ENCODE peak calls at places on chromosomes 6 and 20, in eight cellular contexts. L is AG10803, N is tibial nerve, T is adrenal gland, K is heart left ventricle, Y is PC-3, I is choroid plexus epithelial cell, W is mammary epithelial cell. U is an unnamed sample.

GRCh38 chr6:169881976-169882375 is 130.6 kb downstream of the ERMARD start:
- DNase-seq in K (no peak), W (no peak), Y (no peak), N (no peak), L (no peak), T (no peak), I (no peak), U (no peak)

GRCh38 chr20:51092238-51092822 is 69.4 kb upstream of the KCNG1 start:
- DNase-seq in I (peak), W (no peak), L (peak), Y (no peak), N (no peak), T (no peak), K (no peak), U (no peak)

GRCh38 chr6:121811106-121811505 is 375.7 kb downstream of the GJA1 start:
- DNase-seq in W (no peak), L (no peak), I (no peak), N (no peak), Y (no peak), T (no peak), K (no peak), U (no peak)

GRCh38 chr20:21490105-21490504 is 23.8 kb downstream of the NKX2-2 start:
- DNase-seq in T (no peak), N (no peak), W (no peak), I (peak), K (no peak), Y (peak), L (peak), U (no peak)

GRCh38 chr6:83511901-83512681 is at the start of gene PRSS35:
- DNase-seq in L (peak), T (peak), I (peak), N (no peak), W (peak), Y (peak), K (peak), U (no peak)

GRCh38 chr6:133724726-133725125 is 164.2 kb upstream of the TCF21 start:
- DNase-seq in Y (peak), T (no peak), L (peak), W (no peak), N (no peak), K (no peak), I (peak), U (no peak)

GRCh38 chr6:44285552-44286284 is 15.5 kb downstream of the TMEM151B start:
- DNase-seq in Y (peak), T (peak), N (no peak), W (no peak), L (no peak), K (no peak), I (peak), U (no peak)

GRCh38 chr6:112927641-112928040 is 580.5 kb downstream of the RFPL4B start:
- DNase-seq in N (no peak), I (no peak), K (no peak), L (no peak), Y (no peak), T (no peak), W (no peak), U (no peak)

GRCh38 chr6:125257351-125257750 is 44.4 kb downstream of the HDDC2 start:
- DNase-seq in W (no peak), L (no peak), Y (no peak), T (no peak), K (no peak), N (no peak), I (peak), U (no peak)

GRCh38 chr6:170049641-170050491 is 241.0 kb downstream of the DLL1 start:
- DNase-seq in W (peak), K (peak), N (peak), T (peak), Y (no peak), I (peak), L (peak), U (peak)

GRCh38 chr6:106894978-106895702 is 79.4 kb downstream of the CD24 start:
- DNase-seq in Y (peak), I (peak), L (peak), T (no peak), N (no peak), K (no peak), W (peak), U (no peak)

GRCh38 chr20:62496525-62497218 is 20.9 kb upstream of the GATA5 start:
- DNase-seq in K (no peak), N (no peak), I (no peak), L (no peak), T (no peak), W (no peak), Y (peak), U (no peak)

GRCh38 chr20:25249198-25249931 is 1.5 kb downstream of the PYGB start:
- DNase-seq in Y (peak), K (peak), I (peak), W (no peak), T (no peak), L (no peak), N (no peak), U (no peak)

GRCh38 chr6:158706369-158706982 is 56.6 kb downstream of the SYTL3 start:
- DNase-seq in N (peak), K (peak), L (peak), W (peak), I (peak), Y (peak), T (peak), U (no peak)

GRCh38 chr6:72626126-72626525 is 4.3 kb downstream of the KCNQ5 start:
- DNase-seq in L (no peak), I (no peak), K (no peak), W (no peak), Y (no peak), T (no peak), N (no peak), U (no peak)

GRCh38 chr20:47805951-47806350 is 20.7 kb upstream of the SULF2 start:
- DNase-seq in W (no peak), I (no peak), Y (no peak), L (no peak), N (no peak), K (no peak), T (no peak), U (no peak)

GRCh38 chr6:43376551-43376981 is 7.1 kb upstream of the ZNF318 start:
- DNase-seq in W (peak), I (peak), K (no peak), L (no peak), N (no peak), Y (no peak), T (no peak), U (no peak)

GRCh38 chr6:75852721-75853120 is 103.7 kb downstream of the MYO6 start:
- DNase-seq in Y (peak), K (no peak), L (no peak), N (no peak), W (no peak), I (peak), T (no peak), U (no peak)

GRCh38 chr6:11241793-11242201 is 9.3 kb upstream of the NEDD9 start:
- DNase-seq in N (peak), I (peak), T (peak), K (peak), Y (no peak), W (no peak), L (peak), U (no peak)

GRCh38 chr6:68559052-68559451 is 76.0 kb upstream of the ADGRB3 start:
- DNase-seq in T (no peak), K (no peak), Y (peak), I (peak), W (no peak), L (no peak), N (no peak), U (no peak)

GRCh38 chr6:126947070-126947469 is 171.4 kb upstream of the RSPO3 start:
- DNase-seq in K (no peak), T (peak), L (peak), N (peak), W (no peak), I (peak), Y (no peak), U (no peak)

GRCh38 chr6:89148016-89148750 is 2.3 kb downstream of the PM20D2 start:
- DNase-seq in Y (peak), N (no peak), T (no peak), W (no peak), I (no peak), K (no peak), L (no peak), U (no peak)

GRCh38 chr6:106692112-106692822 is 62.9 kb downstream of the QRSL1 start:
- DNase-seq in L (peak), N (no peak), T (peak), I (peak), W (peak), K (no peak), Y (peak), U (no peak)

GRCh38 chr20:52192296-52193007 is 873 bp upstream of the ZFP64 start:
- DNase-seq in L (no peak), Y (peak), T (peak), I (no peak), K (peak), N (no peak), W (no peak), U (no peak)

GRCh38 chr6:149899926-149900619 is 2.2 kb upstream of the RAET1E start:
- DNase-seq in I (no peak), K (no peak), Y (no peak), W (no peak), T (no peak), L (no peak), N (no peak), U (no peak)

GRCh38 chr6:149964243-149965190 is 774 bp downstream of the ULBP1 start:
- DNase-seq in N (no peak), L (peak), I (peak), Y (no peak), W (no peak), T (no peak), K (no peak), U (no peak)

GRCh38 chr20:58714923-58715708 is 22.5 kb downstream of the NPEPL1 start:
- DNase-seq in Y (no peak), W (no peak), L (no peak), N (no peak), I (no peak), T (no peak), K (peak), U (no peak)

GRCh38 chr6:16764188-16764950 is 3.1 kb upstream of the ATXN1 start:
- DNase-seq in N (no peak), W (peak), Y (peak), L (peak), K (no peak), I (peak), T (no peak), U (no peak)

GRCh38 chr6:18262812-18263560 is 1.3 kb downstream of the DEK start:
- DNase-seq in W (peak), N (no peak), T (no peak), Y (peak), K (no peak), I (peak), L (no peak), U (no peak)

DNA sequence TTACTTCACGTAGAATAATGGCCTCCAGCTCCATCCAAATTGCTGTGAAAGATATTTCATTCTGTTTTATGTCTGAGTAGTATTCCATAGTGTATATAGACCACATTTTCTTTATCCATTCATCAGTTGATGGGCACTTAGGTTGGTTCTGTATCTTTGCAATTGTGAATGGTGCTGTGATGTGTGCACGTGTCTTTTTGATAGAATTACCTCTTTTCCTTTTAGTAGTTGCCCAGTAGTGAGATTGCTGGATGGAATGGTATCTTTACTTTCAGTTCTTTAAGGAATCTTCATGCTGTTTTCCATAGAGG is 91.8 kb downstream of the CARMIL1 start:
- DNase-seq in K (no peak), T (no peak), L (no peak), Y (no peak), W (no peak), I (no peak), N (no peak), U (no peak)
- H3K4me3 ChIP-seq in K (no peak), T (no peak), L (no peak), Y (no peak), W (no peak), I (no peak), N (no peak), U (no peak)

GRCh38 chr6:39378175-39378889 is 55.8 kb upstream of the KCNK16 start:
- DNase-seq in T (no peak), L (no peak), W (no peak), I (no peak), K (no peak), N (no peak), Y (no peak), U (no peak)

GRCh38 chr6:39379026-39379425 is 56.5 kb upstream of the KCNK16 start:
- DNase-seq in Y (no peak), L (peak), I (peak), K (no peak), W (no peak), N (no peak), T (no peak), U (no peak)

GRCh38 chr6:39380837-39381534 is 58.5 kb upstream of the KCNK16 start:
- DNase-seq in I (no peak), N (no peak), K (no peak), W (no peak), T (no peak), Y (no peak), L (no peak), U (no peak)

GRCh38 chr6:39375405-39375804 is 52.9 kb upstream of the KCNK16 start:
- DNase-seq in L (no peak), K (no peak), I (no peak), T (no peak), W (no peak), N (no peak), Y (no peak), U (no peak)

GRCh38 chr6:39377530-39377929 is 55.0 kb upstream of the KCNK16 start:
- DNase-seq in I (peak), L (peak), K (peak), N (peak), Y (peak), W (peak), T (peak), U (no peak)
- TF ChIP-seq CTCF in I (peak), L (peak), K (peak), N (peak), Y (peak), W (peak), T (peak), U (peak)

DNA sequence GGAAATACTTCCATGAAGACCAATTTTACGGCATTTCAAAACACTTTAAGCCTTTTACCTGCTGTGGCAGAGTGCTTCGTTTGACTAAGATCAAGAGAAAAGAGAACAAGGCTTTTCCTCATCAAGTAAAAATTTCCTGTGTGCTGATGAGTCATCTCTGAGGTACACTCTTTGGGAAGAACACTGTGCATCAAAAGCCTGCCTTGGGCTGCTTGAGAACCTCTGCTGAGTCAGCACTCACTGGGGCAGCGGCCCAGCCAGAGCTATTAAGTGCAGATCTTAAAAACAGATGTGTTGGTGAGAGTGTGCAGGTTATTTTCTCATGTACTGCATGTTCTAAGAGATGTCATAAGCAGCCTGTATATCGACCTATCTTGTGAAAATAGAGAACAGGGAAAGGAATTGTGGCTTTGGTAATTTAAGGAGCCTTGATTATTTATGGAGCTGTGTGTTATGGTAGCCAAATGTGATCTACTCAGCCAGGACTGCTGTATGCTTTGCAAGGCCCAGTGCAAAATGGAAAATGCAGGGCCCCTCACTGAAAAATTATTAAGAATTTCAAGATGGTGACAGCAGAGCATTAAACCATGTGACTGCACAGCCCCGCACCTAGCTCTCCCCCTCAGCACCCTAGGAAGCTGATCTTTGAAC is 208.5 kb downstream of the ARHGAP18 start:
- DNase-seq in T (peak), Y (peak), K (peak), I (peak), N (no peak), W (peak), L (peak), U (peak)
- H3K4me3 ChIP-seq in T (no peak), Y (peak), K (no peak), I (peak), N (no peak), W (peak), L (no peak), U (no peak)

GRCh38 chr6:105369145-105369544 is 33.7 kb downstream of the PREP start:
- DNase-seq in W (no peak), Y (no peak), I (no peak), L (no peak), T (no peak), K (no peak), N (no peak), U (no peak)

GRCh38 chr6:105359419-105360366 is 43.2 kb downstream of the PREP start:
- DNase-seq in W (peak), L (peak), I (peak), N (no peak), Y (peak), T (no peak), K (no peak), U (peak)

GRCh38 chr6:105364243-105364642 is 38.6 kb downstream of the PREP start:
- DNase-seq in N (no peak), W (peak), I (peak), K (no peak), L (no peak), T (no peak), Y (no peak), U (no peak)

DNA sequence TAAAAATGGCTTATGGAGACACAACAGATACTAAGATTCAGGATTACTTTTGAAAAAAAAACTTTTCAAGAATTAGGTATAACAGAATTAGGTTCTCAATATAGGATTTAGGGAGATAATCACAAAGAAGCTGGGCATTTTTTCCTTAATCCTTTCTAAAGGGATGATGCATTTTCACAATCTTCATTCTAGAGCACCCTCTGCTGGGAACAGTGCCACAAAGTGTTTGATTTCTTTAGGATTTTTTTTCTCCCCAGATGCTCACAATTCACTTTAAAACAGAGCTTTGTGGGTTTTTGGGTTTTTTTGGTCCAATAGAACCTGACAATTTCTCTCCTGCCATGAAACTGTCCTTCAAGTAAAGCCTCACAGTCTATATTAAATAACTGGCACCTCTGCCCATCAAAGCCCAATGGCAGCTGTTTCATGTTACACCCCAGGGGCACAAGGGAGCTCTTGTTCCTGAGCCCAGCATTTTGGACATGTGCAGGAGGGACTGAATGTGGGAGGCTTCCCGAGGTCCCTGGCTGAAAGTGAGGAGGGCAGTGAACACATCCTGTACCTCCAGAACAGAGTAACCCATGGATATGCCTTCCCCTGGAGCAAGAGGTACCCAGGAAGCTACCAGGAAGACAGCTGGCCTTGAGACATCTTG is 39.7 kb downstream of the PREP start:
- DNase-seq in T (no peak), L (peak), Y (peak), K (no peak), N (no peak), I (peak), W (peak), U (no peak)
- TF ChIP-seq CTCF in T (no peak), L (peak), Y (peak), K (peak), N (peak), I (peak), W (peak), U (peak)

DNA sequence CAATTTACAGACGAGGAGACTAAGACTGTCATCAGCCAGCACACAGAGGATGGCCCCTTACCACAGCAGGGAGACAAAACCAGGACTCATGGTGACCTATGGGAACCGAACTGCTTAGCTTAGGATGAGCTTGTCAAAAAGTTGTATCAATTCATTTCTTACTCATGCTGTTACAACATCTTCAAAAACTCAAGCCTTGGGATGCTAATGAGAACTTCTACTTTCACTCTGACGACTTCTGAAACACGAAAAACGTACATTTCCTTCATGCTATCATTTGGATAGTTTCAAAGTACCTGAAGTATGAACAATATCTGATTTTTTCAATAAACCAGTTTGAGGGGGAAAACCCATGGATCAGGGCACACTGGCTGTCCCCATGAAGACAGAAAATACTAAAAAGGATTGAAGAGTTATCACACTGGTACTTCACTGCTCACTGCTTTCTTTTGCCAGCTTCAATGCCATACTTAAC is 31.9 kb downstream of the HIVEP2 start:
- DNase-seq in I (no peak), Y (no peak), W (no peak), N (no peak), K (no peak), T (no peak), L (no peak), U (no peak)
- H3K4me3 ChIP-seq in I (no peak), Y (no peak), W (no peak), N (no peak), K (peak), T (no peak), L (no peak), U (no peak)

DNA sequence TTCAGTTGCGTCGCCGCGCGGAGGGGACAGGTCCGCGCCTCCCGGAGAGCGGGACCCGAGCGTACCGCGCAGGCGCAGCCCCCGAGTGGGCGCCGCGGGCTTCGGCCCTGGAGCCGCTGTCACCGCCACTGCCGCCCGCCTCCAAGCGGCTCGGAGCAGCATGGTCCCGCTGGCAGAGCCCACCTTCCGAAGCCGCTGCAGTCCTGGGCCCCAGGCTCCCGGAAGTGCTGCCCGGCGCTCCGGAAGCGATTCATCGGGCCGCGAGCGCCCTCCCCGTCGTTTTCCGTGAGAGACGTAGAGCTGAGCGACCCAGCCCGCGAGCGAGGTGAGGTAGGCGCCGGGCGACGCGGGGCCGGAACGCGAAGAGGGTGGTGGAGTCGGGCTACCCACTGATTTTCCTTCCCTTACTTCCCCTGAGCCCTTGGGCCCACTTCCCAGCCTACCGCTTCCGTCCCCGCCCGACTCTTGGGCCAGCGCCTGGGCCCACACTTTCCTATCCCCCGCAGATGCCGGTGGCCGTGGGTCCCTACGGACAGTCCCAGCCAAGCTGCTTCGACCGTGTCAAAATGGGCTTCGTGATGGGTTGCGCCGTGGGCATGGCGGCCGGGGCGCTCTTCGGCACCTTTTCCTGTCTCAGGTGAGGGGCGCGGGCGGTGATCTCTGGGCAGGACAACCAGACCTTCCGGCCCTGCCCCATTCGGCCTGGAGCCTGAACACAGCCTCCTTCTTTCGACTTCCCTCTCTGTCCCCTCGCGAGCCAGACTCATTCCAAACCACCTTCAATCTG is at the start of the genes NFS1 and ROMO1:
- DNase-seq in Y (peak), K (peak), T (peak), N (peak), I (peak), W (peak), L (peak), U (peak)
- TF ChIP-seq CTCF in Y (no peak), K (no peak), T (peak), N (peak), I (no peak), W (peak), L (peak), U (peak)

U was measured in AG04450.